ENCODE peak calls at places on chromosomes 16 and 17, in eight cellular contexts. W, J, N, L, U, Q, G and Y are unnamed samples.

GRCh38 chr17:50660042-50660886 is 25.6 kb downstream of the ABCC3 start:
- DNase-seq in W (peak), J (peak), N (peak), L (peak), U (no peak), Q (no peak), G (no peak), Y (no peak)

GRCh38 chr17:73232587-73233373 is 28.9 kb downstream of the CPSF4L start:
- DNase-seq in W (no peak), J (peak), N (peak), L (peak), U (no peak), Q (no peak), G (no peak), Y (no peak)

GRCh38 chr17:8277317-8277716 is 11.2 kb upstream of the RANGRF start:
- DNase-seq in W (no peak), J (no peak), N (no peak), L (no peak), U (no peak), Q (no peak), G (no peak), Y (no peak)

GRCh38 chr17:10357768-10358167 is 15.0 kb downstream of the MYH13 start:
- DNase-seq in W (no peak), J (no peak), N (no peak), L (no peak), U (no peak), Q (no peak), G (peak), Y (no peak)

GRCh38 chr17:76151896-76152454 is 10.9 kb upstream of the FOXJ1 start:
- DNase-seq in W (no peak), J (no peak), N (no peak), L (no peak), U (peak), Q (no peak), G (no peak), Y (no peak)

GRCh38 chr17:8857919-8858318 is 9.6 kb downstream of the PIK3R6 start:
- DNase-seq in W (peak), J (peak), N (peak), L (no peak), U (no peak), Q (peak), G (no peak), Y (no peak)

GRCh38 chr17:78300962-78301820 is 58.7 kb downstream of the SOCS3 start:
- DNase-seq in W (peak), J (no peak), N (peak), L (no peak), U (no peak), Q (no peak), G (no peak), Y (no peak)

GRCh38 chr16:84061236-84061830 is 18.7 kb upstream of the SLC38A8 start:
- DNase-seq in W (no peak), J (no peak), N (no peak), L (no peak), U (no peak), Q (no peak), G (no peak), Y (peak)

GRCh38 chr17:41982026-41982989 is 15.7 kb downstream of the CNP start:
- DNase-seq in W (peak), J (peak), N (peak), L (no peak), U (no peak), Q (no peak), G (no peak), Y (peak)

DNA sequence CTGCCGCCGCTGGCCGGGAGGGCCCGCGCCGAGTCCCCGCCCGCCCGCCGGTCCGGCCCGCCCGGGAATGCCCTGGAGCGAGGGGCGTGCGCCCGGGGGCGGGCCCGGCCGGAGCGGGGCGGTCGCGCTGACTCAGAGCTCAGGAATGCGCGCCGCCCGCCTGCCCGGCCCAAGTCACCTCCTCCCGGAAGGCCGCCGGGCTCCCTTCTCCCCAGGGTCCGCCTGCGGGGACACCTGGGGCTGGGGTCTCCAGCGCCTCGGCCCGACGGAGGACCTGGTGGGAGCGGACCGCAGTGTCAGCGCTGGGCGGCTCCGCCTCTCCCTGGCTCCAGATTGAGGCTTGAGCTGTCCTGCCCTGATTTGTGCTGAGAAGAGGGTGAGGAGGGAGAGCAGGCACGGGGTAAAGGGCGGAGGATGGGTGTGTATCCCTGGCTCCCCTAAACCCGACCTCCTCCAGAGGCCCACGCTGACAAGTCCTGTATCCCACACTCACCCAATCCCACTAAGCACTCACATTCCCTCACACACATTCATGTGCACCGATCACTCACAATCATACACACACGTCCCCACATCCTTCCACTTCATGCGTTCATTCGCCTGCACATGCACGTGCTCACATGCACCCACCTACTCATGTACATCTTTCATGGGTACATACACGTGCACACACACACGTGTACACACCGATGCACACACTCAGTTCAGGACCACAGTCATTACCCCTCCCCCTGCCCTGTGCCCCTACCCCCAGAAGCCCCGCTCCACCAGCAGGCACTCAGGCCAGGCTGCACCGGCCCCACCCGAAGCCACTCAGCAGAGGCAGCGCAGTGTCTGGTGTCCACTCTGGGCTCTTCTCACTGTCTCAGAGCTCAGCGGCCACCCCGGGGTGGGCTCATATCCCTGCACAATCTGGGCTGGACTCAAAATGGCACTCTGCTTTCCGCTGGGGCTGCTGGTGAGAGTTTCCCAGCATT is at the start of gene RHBDF1:
- DNase-seq in W (peak), J (peak), N (peak), L (peak), U (no peak), Q (no peak), G (peak), Y (no peak)
- H3K4me3 ChIP-seq in W (peak), J (peak), N (peak), L (peak), U (no peak), Q (peak), G (peak), Y (peak)

GRCh38 chr16:85910854-85911247 is 11.9 kb downstream of the IRF8 start:
- DNase-seq in W (no peak), J (no peak), N (no peak), L (no peak), U (no peak), Q (no peak), G (no peak), Y (no peak)
- H3K4me3 ChIP-seq in W (no peak), J (no peak), N (no peak), L (no peak), U (no peak), Q (no peak), G (no peak), Y (no peak)

GRCh38 chr17:3556905-3557767 is 476 bp downstream of the TRPV3 start:
- DNase-seq in W (no peak), J (no peak), N (no peak), L (no peak), U (no peak), Q (no peak), G (no peak), Y (no peak)
- H3K4me3 ChIP-seq in W (no peak), J (no peak), N (no peak), L (no peak), U (no peak), Q (no peak), G (no peak), Y (no peak)

DNA sequence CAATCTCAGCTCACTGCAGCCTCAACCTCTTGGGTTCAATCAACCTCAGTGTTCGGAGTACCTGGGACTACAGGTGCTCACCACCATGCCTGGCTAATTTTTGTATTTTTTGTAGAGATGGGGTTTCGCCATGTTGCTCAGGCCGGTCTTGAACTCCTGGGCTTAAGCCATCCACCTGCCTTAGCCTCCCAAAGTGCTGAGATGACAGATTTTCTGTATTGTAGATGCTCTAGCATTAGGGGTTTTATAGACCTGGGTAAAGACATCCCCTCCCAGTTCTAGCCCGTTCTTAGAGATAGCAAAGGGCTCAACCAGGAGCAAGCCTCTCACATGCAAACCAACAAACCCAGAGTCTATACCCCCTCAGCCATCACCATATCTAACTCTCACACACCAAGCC is 57.3 kb downstream of the XYLT1 start:
- DNase-seq in W (no peak), J (no peak), N (no peak), L (no peak), U (no peak), Q (no peak), G (no peak), Y (no peak)
- H3K4me3 ChIP-seq in W (no peak), J (no peak), N (no peak), L (no peak), U (no peak), Q (no peak), G (no peak), Y (no peak)

GRCh38 chr16:73064996-73065349 is 17.0 kb upstream of the ZFHX3 start:
- DNase-seq in W (no peak), J (no peak), N (no peak), L (no peak), U (no peak), Q (no peak), G (no peak), Y (peak)
- H3K4me3 ChIP-seq in W (peak), J (peak), N (peak), L (no peak), U (no peak), Q (no peak), G (peak), Y (peak)

GRCh38 chr17:66032082-66032712 is 159.7 kb downstream of the CEP112 start:
- DNase-seq in W (no peak), J (no peak), N (no peak), L (no peak), U (no peak), Q (no peak), G (no peak), Y (no peak)
- H3K4me3 ChIP-seq in W (no peak), J (no peak), N (no peak), L (no peak), U (no peak), Q (no peak), G (no peak), Y (no peak)